ENCODE peak calls at places on chromosomes 4 and X, in four cellular contexts. K, H, Q and R are unnamed samples.

GRCh38 chr4:38004062-38004461 is 43.9 kb downstream of the PTTG2 start:
- DNase-seq in K (peak; percentile 23), H (no peak), Q (no peak), R (no peak)

GRCh38 chr4:74768857-74769525 is 25.3 kb downstream of the BTC start:
- DNase-seq in K (no peak), H (peak; percentile 0), Q (no peak), R (no peak)

GRCh38 chr4:146347822-146348221 is 133.5 kb downstream of the REELD1 start:
- DNase-seq in K (no peak), H (no peak), Q (no peak), R (no peak)

GRCh38 chr4:153138736-153139135 is 65.5 kb upstream of the TRIM2 start:
- DNase-seq in K (no peak), H (no peak), Q (no peak), R (no peak)

GRCh38 chrX:78997870-78998558 is 52.8 kb downstream of the P2RY10 start:
- DNase-seq in K (no peak), H (no peak), Q (no peak), R (no peak)

GRCh38 chr4:73875401-73875800 is 6.2 kb downstream of the CXCL1 start:
- DNase-seq in K (no peak), H (no peak), Q (no peak), R (no peak)

GRCh38 chr4:37896206-37896605 is 5.3 kb downstream of the TBC1D1 start:
- DNase-seq in K (no peak), H (no peak), Q (no peak), R (no peak)

GRCh38 chrX:29237972-29238371 is 650.7 kb downstream of the IL1RAPL1 start:
- DNase-seq in K (no peak), H (no peak), Q (peak; percentile 6), R (no peak)

GRCh38 chrX:13491061-13491460 is 78.3 kb upstream of the EGFL6 start:
- DNase-seq in K (no peak), H (no peak), Q (no peak), R (no peak)

GRCh38 chr4:147815741-147816140 is 83.9 kb downstream of the ARHGAP10 start:
- DNase-seq in K (no peak), H (no peak), Q (no peak), R (no peak)

GRCh38 chr4:39062094-39062493 is at the start of gene KLHL5:
- DNase-seq in K (no peak), H (no peak), Q (no peak), R (no peak)

GRCh38 chr4:4872148-4872903 is 12.9 kb downstream of the MSX1 start:
- DNase-seq in K (no peak), H (no peak), Q (no peak), R (no peak)

GRCh38 chr4:53924333-53925049 is 139.9 kb downstream of the CHIC2 start:
- DNase-seq in K (no peak), H (no peak), Q (no peak), R (no peak)

GRCh38 chrX:132843387-132843786 is 115.0 kb downstream of the HS6ST2 start:
- DNase-seq in K (no peak), H (no peak), Q (no peak), R (no peak)

GRCh38 chr4:126405369-126405982 is 1090.7 kb downstream of the FAT4 start:
- DNase-seq in K (peak; percentile 48), H (no peak), Q (no peak), R (no peak)

GRCh38 chr4:92421920-92422319 is 118.2 kb downstream of the GRID2 start:
- DNase-seq in K (no peak), H (no peak), Q (no peak), R (no peak)

GRCh38 chr4:48047421-48047844 is 30.9 kb downstream of the NIPAL1 start:
- DNase-seq in K (no peak), H (no peak), Q (no peak), R (peak; percentile 14)

GRCh38 chr4:10529256-10529890 is 72.1 kb upstream of the ZNF518B start:
- DNase-seq in K (no peak), H (no peak), Q (no peak), R (no peak)